ENCODE peak calls at places on chromosome 21, in ten cellular contexts. Z, I, Q, U, P, G, L, Y, S and F are unnamed samples.

GRCh38 chr21:36132691-36133090 is 2.2 kb upstream of the CBR3 start:
- DNase-seq in Z (no peak), L (no peak), G (no peak), S (no peak), I (no peak), U (no peak), Q (no peak), P (no peak), Y (no peak), F (no peak)

GRCh38 chr21:43984905-43985689 is 27.0 kb upstream of the TRAPPC10 start:
- DNase-seq in Z (no peak), P (no peak), Q (no peak), I (no peak), L (no peak), G (no peak), S (no peak), Y (no peak), U (no peak), F (no peak)

GRCh38 chr21:45923146-45923545 is 58.4 kb upstream of the COL6A1 start:
- DNase-seq in G (peak; percentile 58), P (peak; percentile 90), Z (peak; percentile 81), Y (peak; percentile 65), U (no peak), I (peak; percentile 78), Q (no peak), L (peak; percentile 12), S (peak; percentile 16), F (peak; percentile 17)

GRCh38 chr21:45386336-45386727 is 18.6 kb upstream of the COL18A1 start:
- DNase-seq in I (peak; percentile 18), P (no peak), G (no peak), Q (peak; percentile 56), S (no peak), L (no peak), U (no peak), Y (no peak), Z (no peak), F (no peak)

GRCh38 chr21:44969965-44970755 is 30.3 kb downstream of the SLX9 start:
- DNase-seq in U (no peak), Y (no peak), I (no peak), G (no peak), Q (no peak), P (no peak), L (no peak), Z (no peak), S (no peak), F (no peak)

GRCh38 chr21:42731264-42732032 is 78.0 kb downstream of the PDE9A start:
- DNase-seq in I (no peak), Z (no peak), S (peak; percentile 54), G (no peak), U (no peak), L (no peak), P (no peak), Y (no peak), Q (no peak), F (no peak)

GRCh38 chr21:25560151-25560783 is 47.0 kb downstream of the MRPL39 start:
- DNase-seq in Y (no peak), Z (no peak), U (no peak), G (no peak), S (no peak), L (no peak), Q (no peak), P (no peak), I (no peak), F (no peak)

GRCh38 chr21:36717901-36718465 is 19.1 kb downstream of the SIM2 start:
- DNase-seq in Q (peak; percentile 33), P (no peak), U (no peak), Y (no peak), G (no peak), Z (no peak), I (no peak), S (no peak), L (no peak), F (no peak)

GRCh38 chr21:34728479-34728878 is 59.7 kb downstream of the CLIC6 start:
- DNase-seq in I (no peak), G (no peak), Z (no peak), L (no peak), Q (no peak), Y (no peak), P (no peak), S (no peak), U (no peak), F (no peak)

GRCh38 chr21:44281801-44282200 is 3.9 kb upstream of the AIRE start:
- DNase-seq in I (no peak), Q (no peak), U (no peak), G (no peak), Y (no peak), S (no peak), P (no peak), L (no peak), Z (no peak), F (no peak)

GRCh38 chr21:41656946-41657525 is 109.8 kb downstream of the RIPK4 start:
- DNase-seq in G (no peak), Y (no peak), I (no peak), U (no peak), L (no peak), S (no peak), P (no peak), Z (no peak), Q (no peak), F (no peak)

GRCh38 chr21:42593007-42593814 is 60.2 kb upstream of the PDE9A start:
- DNase-seq in P (peak; percentile 89), Z (peak; percentile 84), L (peak; percentile 18), I (peak; percentile 67), Y (peak; percentile 66), S (peak; percentile 42), U (peak; percentile 93), Q (no peak), G (peak; percentile 44), F (peak; percentile 70)

GRCh38 chr21:28235169-28235892 is 757.3 kb downstream of the LTN1 start:
- DNase-seq in I (no peak), S (no peak), Q (no peak), L (no peak), P (no peak), U (no peak), Z (peak; percentile 24), G (no peak), Y (no peak), F (peak; percentile 7)

GRCh38 chr21:38471766-38472165 is 26.5 kb downstream of the ERG start:
- DNase-seq in P (no peak), S (no peak), I (no peak), L (no peak), Y (no peak), U (no peak), Q (no peak), G (no peak), Z (no peak), F (no peak)

GRCh38 chr21:27674037-27674436 is 707.1 kb upstream of the ADAMTS5 start:
- DNase-seq in I (no peak), P (no peak), Q (no peak), Y (no peak), G (no peak), L (no peak), S (no peak), U (no peak), Z (no peak), F (no peak)

GRCh38 chr21:41601573-41602371 is 93.8 kb upstream of the TMPRSS2 start:
- DNase-seq in G (no peak), U (no peak), Z (no peak), S (no peak), Y (no peak), P (no peak), I (no peak), L (no peak), Q (peak; percentile 56), F (no peak)

GRCh38 chr21:33578214-33578613 is 10.3 kb downstream of the DONSON start:
- DNase-seq in Y (no peak), Q (no peak), P (no peak), G (no peak), I (no peak), L (no peak), Z (no peak), U (no peak), S (no peak), F (no peak)

GRCh38 chr21:36608251-36608650 is 90.7 kb upstream of the SIM2 start:
- DNase-seq in L (no peak), I (no peak), S (no peak), Z (no peak), G (no peak), Q (no peak), U (no peak), Y (peak; percentile 5), P (no peak), F (no peak)

GRCh38 chr21:44353200-44353970 is at the start of gene TRPM2:
- DNase-seq in I (peak; percentile 70), G (no peak), Q (peak; percentile 91), U (no peak), L (no peak), S (no peak), P (no peak), Z (no peak), Y (no peak), F (peak; percentile 66)

GRCh38 chr21:33481314-33481943 is 1.7 kb upstream of the TMEM50B start:
- DNase-seq in S (no peak), Y (no peak), G (no peak), P (no peak), I (no peak), Z (no peak), Q (no peak), L (no peak), U (no peak), F (no peak)

GRCh38 chr21:17921579-17922530 is 102.7 kb upstream of the C21orf91 start:
- DNase-seq in S (no peak), Z (no peak), Y (no peak), G (no peak), P (no peak), L (no peak), U (no peak), I (peak; percentile 39), Q (no peak), F (no peak)

GRCh38 chr21:18249542-18250152 is 5.0 kb downstream of the CHODL start:
- DNase-seq in L (no peak), P (no peak), Y (peak; percentile 56), S (no peak), Q (no peak), U (no peak), I (no peak), G (no peak), Z (no peak), F (peak; percentile 24)

GRCh38 chr21:32359719-32360260 is 33.0 kb downstream of the URB1 start:
- DNase-seq in U (no peak), Z (no peak), S (peak; percentile 6), L (no peak), G (no peak), Q (peak; percentile 72), I (no peak), P (no peak), Y (peak; percentile 56), F (peak; percentile 35)

GRCh38 chr21:31284797-31285397 is 59.2 kb downstream of the TIAM1 start:
- DNase-seq in Y (no peak), S (peak; percentile 58), I (peak; percentile 46), Z (no peak), L (no peak), U (no peak), Q (no peak), P (no peak), G (no peak), F (no peak)

GRCh38 chr21:28110074-28110473 is 882.6 kb downstream of the LTN1 start:
- DNase-seq in Y (no peak), U (no peak), Z (no peak), P (no peak), I (no peak), L (no peak), G (no peak), S (no peak), Q (no peak), F (no peak)

GRCh38 chr21:45551316-45551715 is 9.1 kb upstream of the SLC19A1 start:
- DNase-seq in G (no peak), Y (no peak), Z (no peak), U (no peak), P (no peak), L (no peak), I (peak; percentile 25), S (peak; percentile 63), Q (peak; percentile 75), F (no peak)

GRCh38 chr21:36974851-36975192 is 8.4 kb upstream of the HLCS start:
- DNase-seq in L (no peak), I (no peak), S (no peak), G (no peak), U (no peak), Y (no peak), P (no peak), Q (no peak), Z (no peak), F (no peak)